ENCODE peak calls at places on chromosomes 3 and 15, in eight cellular contexts. Q, D, L, F, A, K, X and W are unnamed samples.
A peak's percentile ranks its signal among the peaks of the same experiment; 100 is the strongest.

GRCh38 chr3:153032891-153033290 is 129.1 kb upstream of the RAP2B start:
- DNase-seq in F (no peak), Q (no peak), K (no peak), A (no peak), L (no peak), X (no peak), D (no peak), W (no peak)

GRCh38 chr3:30511524-30512278 is 94.7 kb upstream of the TGFBR2 start:
- DNase-seq in A (peak; percentile 83), X (peak; percentile 52), Q (no peak), F (peak; percentile 41), K (peak; percentile 27), D (peak; percentile 30), L (no peak), W (no peak)

GRCh38 chr3:4825572-4826236 is 153.5 kb upstream of the BHLHE40 start:
- DNase-seq in F (peak; percentile 26), K (peak; percentile 69), L (peak; percentile 49), A (peak; percentile 17), Q (no peak), D (no peak), X (no peak), W (no peak)

GRCh38 chr3:50327943-50328691 is at the start of gene TUSC2:
- DNase-seq in L (peak; percentile 97), A (peak; percentile 95), D (peak; percentile 97), X (peak; percentile 98), K (peak; percentile 98), Q (peak; percentile 81), F (peak; percentile 96), W (peak; percentile 98)

GRCh38 chr3:175155172-175155571 is 296.0 kb downstream of the NAALADL2 start:
- DNase-seq in F (no peak), A (no peak), L (no peak), Q (no peak), K (no peak), X (no peak), D (no peak), W (no peak)

GRCh38 chr3:99909714-99910508 is 92.2 kb downstream of the CMSS1 start:
- DNase-seq in A (peak; percentile 42), L (no peak), Q (no peak), K (no peak), X (no peak), D (no peak), F (peak; percentile 44), W (no peak)

GRCh38 chr15:100929641-100930042 is 10.5 kb downstream of the LRRK1 start:
- DNase-seq in X (no peak), A (no peak), F (no peak), Q (no peak), K (no peak), L (peak; percentile 14), D (no peak), W (no peak)

GRCh38 chr3:158330820-158331219 is 220.9 kb downstream of the RSRC1 start:
- DNase-seq in A (no peak), D (no peak), Q (no peak), F (no peak), X (no peak), L (no peak), K (no peak), W (no peak)

GRCh38 chr3:170579646-170580045 is 6.2 kb downstream of the SLC7A14 start:
- DNase-seq in X (no peak), D (no peak), F (no peak), A (no peak), K (no peak), Q (no peak), L (no peak), W (no peak)

GRCh38 chr3:124032351-124032880 is 40.5 kb upstream of the ROPN1 start:
- DNase-seq in Q (no peak), A (no peak), K (peak; percentile 65), L (peak; percentile 23), X (peak; percentile 41), D (peak; percentile 67), F (peak; percentile 8), W (no peak)

GRCh38 chr3:138331143-138331894 is 1.7 kb upstream of the NME9 start:
- DNase-seq in L (no peak), A (no peak), Q (no peak), F (no peak), X (no peak), D (no peak), K (peak; percentile 87), W (no peak)

DNA sequence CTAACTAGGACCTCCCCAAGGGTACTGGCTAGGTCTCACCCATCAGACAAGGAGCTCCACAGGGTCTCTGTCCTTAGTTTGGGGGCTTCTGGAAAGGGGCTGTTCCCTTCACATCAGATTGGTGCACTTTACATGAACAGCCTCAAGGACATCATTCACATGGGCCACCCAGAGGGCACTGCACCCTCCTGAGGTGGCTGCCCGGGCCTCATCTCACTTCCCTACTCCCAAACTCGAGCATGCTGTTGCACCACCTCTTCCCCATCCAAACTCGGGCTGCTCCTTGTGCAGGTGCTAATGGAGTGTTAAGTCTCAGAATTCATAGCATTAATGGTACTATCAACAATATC is 48.1 kb downstream of the RAB11A start:
- DNase-seq in L (no peak), D (no peak), F (no peak), A (no peak), Q (no peak), K (no peak), X (no peak), W (no peak)
- TF ChIP-seq POLR2A in L (no peak), D (no peak), F (no peak), A (no peak), Q (peak; percentile 8), K (no peak), X (no peak), W (no peak)

DNA sequence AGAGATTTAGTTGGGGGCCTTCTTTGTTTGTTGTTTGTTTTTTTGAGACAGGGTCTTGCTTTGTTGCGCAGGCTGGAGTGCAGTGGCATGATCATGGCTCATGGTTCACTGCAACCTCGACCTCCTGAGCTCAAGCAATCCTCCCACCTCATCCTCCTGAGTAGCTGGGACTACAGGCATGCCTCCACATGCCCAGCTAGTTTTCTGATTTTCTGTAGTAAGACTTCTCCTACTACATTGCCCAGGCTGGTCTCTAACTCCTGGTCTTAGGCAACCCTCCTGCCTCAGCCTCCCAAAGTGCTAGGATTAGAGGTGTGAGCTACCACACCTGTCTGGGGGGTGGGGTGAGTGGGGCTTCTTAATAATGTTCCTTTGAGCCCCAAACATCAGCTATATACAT is 148.3 kb upstream of the ADAMTS9 start:
- DNase-seq in X (no peak), A (no peak), L (no peak), K (no peak), D (no peak), Q (no peak), F (no peak), W (no peak)
- TF ChIP-seq CTCF in X (no peak), A (no peak), L (no peak), K (no peak), D (no peak), Q (no peak), F (no peak), W (no peak)

GRCh38 chr15:40002295-40002694 is 36.7 kb downstream of the SRP14 start:
- DNase-seq in F (peak; percentile 29), X (no peak), L (no peak), A (peak; percentile 99), K (no peak), D (no peak), Q (no peak), W (no peak)
- TF ChIP-seq POLR2A in F (no peak), X (no peak), L (no peak), A (peak; percentile 47), K (no peak), D (no peak), Q (no peak), W (no peak)

DNA sequence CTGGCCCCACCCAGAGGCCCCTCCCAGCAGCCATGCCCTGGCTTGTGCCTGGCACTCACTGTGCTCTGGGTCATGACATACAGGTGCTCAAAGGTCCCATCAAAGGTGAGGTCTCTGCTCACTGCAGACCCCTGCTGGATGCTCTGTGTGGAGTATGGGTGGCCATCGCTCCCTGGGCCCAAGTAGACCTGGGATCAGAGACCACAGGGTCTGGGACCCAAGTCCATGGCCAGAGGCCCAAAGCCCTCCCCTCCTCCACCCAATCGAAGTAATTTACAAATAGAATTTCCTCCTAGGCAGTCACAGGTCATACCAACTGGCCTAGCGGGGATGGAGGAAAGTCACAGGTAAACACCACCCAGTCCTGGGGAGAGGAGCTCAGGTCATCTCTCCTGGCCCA is 7.6 kb downstream of the PLXNB1 start:
- DNase-seq in L (no peak), F (no peak), D (no peak), Q (no peak), X (no peak), K (no peak), A (no peak), W (no peak)
- TF ChIP-seq CTCF in L (no peak), F (no peak), D (no peak), Q (peak; percentile 6), X (no peak), K (no peak), A (peak; percentile 61), W (no peak)